ENCODE peak calls at places on chromosomes 11 and 22, in nine cellular contexts. I is testis, U is fibroblast of lung, D is heart left ventricle, B is pancreas, Z is tibial artery, J is left ventricle myocardium inferior, R is right atrium auricular region, L is upper lobe of right lung. V is an unnamed sample.

GRCh38 chr11:100094121-100094865 is 592.8 kb upstream of the ARHGAP42 start:
- DNase-seq in I (no peak), U (no peak), D (no peak), B (no peak), Z (no peak), J (no peak), R (no peak), L (no peak), V (no peak)

GRCh38 chr22:47400701-47401591 is 638.5 kb downstream of the TBC1D22A start:
- DNase-seq in I (no peak), U (no peak), D (no peak), B (no peak), Z (no peak), J (no peak), R (no peak), L (peak; percentile 59), V (no peak)

GRCh38 chr11:82315093-82315492 is 418.6 kb downstream of the FAM181B start:
- DNase-seq in I (peak; percentile 68), U (no peak), D (no peak), B (peak; percentile 11), Z (no peak), J (no peak), R (no peak), L (no peak), V (peak; percentile 64)

GRCh38 chr22:37133304-37134018 is 16.3 kb downstream of the IL2RB start:
- DNase-seq in I (no peak), U (peak; percentile 19), D (no peak), B (no peak), Z (no peak), J (no peak), R (no peak), L (peak; percentile 59), V (no peak)

GRCh38 chr11:62394825-62395538 is 23.9 kb upstream of the SCGB1A1 start:
- DNase-seq in I (peak; percentile 85), U (peak; percentile 76), D (peak; percentile 83), B (peak; percentile 54), Z (peak; percentile 75), J (peak; percentile 79), R (peak; percentile 83), L (peak; percentile 82), V (peak; percentile 63)

GRCh38 chr11:130890039-130890745 is 26.1 kb downstream of the SNX19 start:
- DNase-seq in I (no peak), U (peak; percentile 23), D (no peak), B (no peak), Z (no peak), J (no peak), R (no peak), L (no peak), V (no peak)

GRCh38 chr22:46791201-46791731 is 28.8 kb downstream of the TBC1D22A start:
- DNase-seq in I (no peak), U (peak; percentile 72), D (peak; percentile 58), B (no peak), Z (peak; percentile 50), J (no peak), R (peak; percentile 83), L (no peak), V (no peak)

GRCh38 chr11:117217141-117217609 is 14.7 kb downstream of the PCSK7 start:
- DNase-seq in I (no peak), U (peak; percentile 95), D (no peak), B (peak; percentile 8), Z (peak; percentile 18), J (no peak), R (no peak), L (peak; percentile 7), V (no peak)

GRCh38 chr11:62954478-62954877 is 30.3 kb downstream of the SLC22A6 start:
- DNase-seq in I (peak; percentile 23), U (no peak), D (no peak), B (no peak), Z (no peak), J (no peak), R (no peak), L (no peak), V (no peak)

GRCh38 chr11:95697614-95698408 is 91.8 kb downstream of the FAM76B start:
- DNase-seq in I (no peak), U (no peak), D (no peak), B (no peak), Z (no peak), J (no peak), R (no peak), L (no peak), V (no peak)

GRCh38 chr11:71482746-71483364 is 29.9 kb downstream of the NADSYN1 start:
- DNase-seq in I (no peak), U (no peak), D (no peak), B (no peak), Z (no peak), J (no peak), R (no peak), L (peak; percentile 53), V (no peak)

GRCh38 chr11:72576196-72576595 is 98.0 kb downstream of the PDE2A start:
- DNase-seq in I (no peak), U (no peak), D (no peak), B (no peak), Z (no peak), J (no peak), R (no peak), L (peak; percentile 34), V (no peak)

GRCh38 chr11:7208391-7208790 is 43.3 kb upstream of the SYT9 start:
- DNase-seq in I (no peak), U (no peak), D (no peak), B (no peak), Z (no peak), J (no peak), R (no peak), L (no peak), V (no peak)

GRCh38 chr11:58999291-58999680 is 60.0 kb downstream of the GLYATL1 start:
- DNase-seq in I (no peak), U (no peak), D (no peak), B (no peak), Z (no peak), J (no peak), R (no peak), L (no peak), V (no peak)

GRCh38 chr11:2725367-2726300 is 25.8 kb upstream of the KCNQ1OT1 start:
- DNase-seq in I (peak; percentile 70), U (peak; percentile 46), D (peak; percentile 71), B (no peak), Z (peak; percentile 26), J (peak; percentile 74), R (peak; percentile 66), L (no peak), V (peak; percentile 56)

GRCh38 chr11:44351898-44352498 is 42.1 kb upstream of the ALX4 start:
- DNase-seq in I (no peak), U (no peak), D (no peak), B (no peak), Z (no peak), J (no peak), R (no peak), L (peak; percentile 25), V (no peak)

GRCh38 chr11:84355911-84356310 is 1069.7 kb upstream of the CCDC90B start:
- DNase-seq in I (no peak), U (no peak), D (no peak), B (no peak), Z (no peak), J (no peak), R (no peak), L (no peak), V (no peak)
- H3K4me3 ChIP-seq in I (no peak overlapping the region), U (no peak overlapping the region), D (no peak overlapping the region), B (no peak overlapping the region), Z (no peak overlapping the region), J (no peak overlapping the region), R (no peak overlapping the region), L (no peak overlapping the region), V (no peak overlapping the region)

DNA sequence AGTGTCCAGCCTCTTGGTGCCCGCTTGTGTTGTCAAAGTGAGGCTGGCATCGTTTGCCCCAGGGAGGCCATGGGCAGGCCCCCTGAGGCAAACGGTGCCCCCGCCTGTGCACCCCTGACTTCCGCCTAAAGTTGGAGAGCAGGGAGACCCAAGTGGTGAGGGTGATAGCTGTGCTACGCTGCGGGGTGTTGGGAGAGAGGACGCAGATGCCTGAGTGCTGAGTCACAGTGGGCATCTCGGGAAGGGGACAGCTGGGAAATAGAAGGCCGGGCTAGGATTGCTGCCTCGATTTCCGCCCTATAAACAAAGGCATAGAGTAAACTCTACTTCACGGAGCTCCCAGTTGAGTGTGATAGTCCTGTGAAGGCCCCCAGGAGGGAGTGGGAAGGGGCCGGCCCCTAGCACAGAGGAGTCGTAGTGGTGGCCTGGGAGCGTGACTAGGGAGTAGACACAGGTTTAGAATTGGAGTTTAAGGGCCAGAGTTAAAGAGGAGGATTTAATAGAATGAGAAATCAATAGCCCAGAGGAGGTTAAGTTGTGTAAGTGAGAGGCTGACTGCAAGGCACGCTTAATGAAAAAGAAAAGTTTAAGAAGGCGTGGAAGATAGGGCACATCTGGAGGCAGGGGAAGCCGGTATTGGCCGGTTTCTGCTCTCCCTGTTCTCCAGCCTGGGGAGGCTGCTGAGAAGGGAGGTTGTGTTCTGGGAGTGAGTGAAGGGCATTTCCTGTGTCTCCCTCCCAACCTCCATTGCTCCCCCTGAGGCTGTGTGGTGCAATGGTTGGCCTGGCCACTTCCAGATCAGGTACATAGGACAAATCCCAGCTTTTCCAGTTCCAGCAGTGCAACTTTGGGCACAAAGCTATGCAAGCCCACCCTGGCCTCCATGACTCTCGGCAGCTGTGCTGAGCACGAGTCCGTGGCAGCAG is 6.1 kb downstream of the GRIK4 start:
- DNase-seq in I (no peak), U (peak; percentile 39), D (no peak), B (no peak), Z (no peak), J (no peak), R (no peak), L (peak; percentile 62), V (peak; percentile 31)
- TF ChIP-seq CTCF in I (no peak), U (peak; percentile 28), D (no peak), B (no peak), Z (no peak), J (no peak), R (no peak), L (no peak), V (no peak)

GRCh38 chr22:29128891-29129643 is 56.2 kb downstream of the KREMEN1 start:
- DNase-seq in I (no peak), U (peak; percentile 60), D (no peak), B (no peak), Z (no peak), J (no peak), R (no peak), L (no peak), V (no peak)

GRCh38 chr22:29130490-29130889 is 57.7 kb downstream of the KREMEN1 start:
- DNase-seq in I (no peak), U (no peak), D (no peak), B (no peak), Z (no peak), J (no peak), R (peak; percentile 44), L (no peak), V (no peak)

GRCh38 chr22:29133603-29134133 is 60.8 kb downstream of the KREMEN1 start:
- DNase-seq in I (no peak), U (no peak), D (no peak), B (no peak), Z (no peak), J (no peak), R (no peak), L (no peak), V (no peak)

GRCh38 chr22:29126670-29127069 is 53.8 kb downstream of the KREMEN1 start:
- DNase-seq in I (no peak), U (no peak), D (no peak), B (no peak), Z (no peak), J (no peak), R (no peak), L (no peak), V (no peak)

GRCh38 chr22:29129644-29130201 is 56.9 kb downstream of the KREMEN1 start:
- DNase-seq in I (no peak), U (no peak), D (peak; percentile 53), B (no peak), Z (no peak), J (peak; percentile 39), R (peak; percentile 43), L (no peak), V (no peak)
- H3K4me3 ChIP-seq in I (no peak overlapping the region), U (no peak overlapping the region), D (no peak overlapping the region), B (no peak overlapping the region), Z (no peak overlapping the region), J (no peak overlapping the region), R (no peak overlapping the region), L (no peak overlapping the region), V (no peak overlapping the region)

GRCh38 chr11:101439488-101439887 is 144.3 kb downstream of the TRPC6 start:
- DNase-seq in I (no peak), U (no peak), D (no peak), B (no peak), Z (no peak), J (no peak), R (no peak), L (no peak), V (no peak)
- TF ChIP-seq CTCF in I (no peak), U (no peak), D (no peak), B (no peak), Z (no peak), J (no peak), R (no peak), L (no peak), V (no peak)